ENCODE peak calls at places on chromosomes 2 and 18, in nine cellular contexts. D, Q, B, U, K, O, Z, A and Y are unnamed samples.

GRCh38 chr18:28365406-28365805 is 188.5 kb upstream of the CDH2 start:
- DNase-seq in D (no peak), Q (no peak), B (no peak), U (no peak), K (no peak), O (peak; percentile 1), Z (no peak), A (no peak), Y (no peak)

GRCh38 chr2:143601828-143602227 is 472.6 kb downstream of the ARHGAP15 start:
- DNase-seq in D (no peak), Q (no peak), B (no peak), U (no peak), K (no peak), O (no peak), Z (no peak), A (no peak), Y (no peak)

GRCh38 chr2:4168834-4169233 is 465.5 kb downstream of the DCDC2C start:
- DNase-seq in D (no peak), Q (no peak), B (no peak), U (no peak), K (no peak), O (no peak), Z (peak; percentile 13), A (no peak), Y (no peak)

GRCh38 chr2:45005261-45006002 is 3.8 kb downstream of the SIX2 start:
- DNase-seq in D (no peak), Q (no peak), B (no peak), U (no peak), K (no peak), O (no peak), Z (no peak), A (peak; percentile 21), Y (no peak)

GRCh38 chr2:187989925-187990623 is 301.6 kb upstream of the GULP1 start:
- DNase-seq in D (no peak), Q (no peak), B (no peak), U (no peak), K (no peak), O (no peak), Z (peak; percentile 60), A (peak; percentile 52), Y (no peak)

GRCh38 chr2:165357758-165358157 is 111.7 kb upstream of the CSRNP3 start:
- DNase-seq in D (no peak), Q (no peak), B (no peak), U (no peak), K (no peak), O (peak; percentile 74), Z (peak; percentile 20), A (no peak), Y (no peak)

GRCh38 chr2:71455741-71456569 is 2.6 kb downstream of the DYSF start:
- DNase-seq in D (peak; percentile 64), Q (no peak), B (peak; percentile 7), U (no peak), K (no peak), O (no peak), Z (peak; percentile 83), A (peak; percentile 90), Y (peak; percentile 64)

GRCh38 chr18:75261430-75262223 is 51.0 kb downstream of the TSHZ1 start:
- DNase-seq in D (no peak), Q (no peak), B (no peak), U (no peak), K (no peak), O (no peak), Z (no peak), A (no peak), Y (no peak)

GRCh38 chr2:20578895-20579825 is 71.7 kb downstream of the HS1BP3 start:
- DNase-seq in D (peak; percentile 92), Q (peak; percentile 93), B (no peak), U (no peak), K (no peak), O (peak; percentile 99), Z (peak; percentile 99), A (peak; percentile 21), Y (peak; percentile 89)

GRCh38 chr2:213188971-213189899 is 37.8 kb upstream of the IKZF2 start:
- DNase-seq in D (no peak), Q (no peak), B (no peak), U (no peak), K (no peak), O (peak; percentile 52), Z (peak; percentile 95), A (peak; percentile 49), Y (no peak)

GRCh38 chr2:236434593-236434992 is 135.0 kb upstream of the ACKR3 start:
- DNase-seq in D (no peak), Q (no peak), B (no peak), U (no peak), K (no peak), O (no peak), Z (no peak), A (no peak), Y (no peak)

GRCh38 chr2:69734040-69734611 is 7.8 kb upstream of the ANXA4 start:
- DNase-seq in D (no peak), Q (peak; percentile 58), B (no peak), U (no peak), K (no peak), O (no peak), Z (no peak), A (no peak), Y (no peak)

GRCh38 chr2:234555616-234556249 is 58.9 kb upstream of the ARL4C start:
- DNase-seq in D (no peak), Q (no peak), B (no peak), U (no peak), K (no peak), O (peak; percentile 48), Z (no peak), A (no peak), Y (no peak)

GRCh38 chr2:205193829-205194228 is 488.5 kb upstream of the NRP2 start:
- DNase-seq in D (no peak), Q (no peak), B (no peak), U (no peak), K (no peak), O (no peak), Z (peak; percentile 26), A (no peak), Y (no peak)

GRCh38 chr2:162608901-162609300 is 229.7 kb downstream of the KCNH7 start:
- DNase-seq in D (no peak), Q (no peak), B (no peak), U (no peak), K (no peak), O (no peak), Z (no peak), A (no peak), Y (no peak)

GRCh38 chr2:61640406-61640805 is 102.2 kb upstream of the XPO1 start:
- DNase-seq in D (no peak), Q (no peak), B (no peak), U (no peak), K (no peak), O (peak; percentile 10), Z (peak; percentile 94), A (no peak), Y (no peak)

GRCh38 chr2:102432386-102432785 is 9.4 kb downstream of the IL18RAP start:
- DNase-seq in D (no peak), Q (no peak), B (no peak), U (no peak), K (no peak), O (no peak), Z (no peak), A (no peak), Y (no peak)
- H3K4me1 ChIP-seq in D (no peaks in the 10 kb centered on the region), Q (no peaks in the 10 kb centered on the region), B (no peaks in the 10 kb centered on the region), U (no peaks in the 10 kb centered on the region), K (no peaks in the 10 kb centered on the region), O (no peaks in the 10 kb centered on the region), Z (no peaks in the 10 kb centered on the region), A (no peaks in the 10 kb centered on the region), Y (peaks cover 6% of the 10 kb centered on the region)

DNA sequence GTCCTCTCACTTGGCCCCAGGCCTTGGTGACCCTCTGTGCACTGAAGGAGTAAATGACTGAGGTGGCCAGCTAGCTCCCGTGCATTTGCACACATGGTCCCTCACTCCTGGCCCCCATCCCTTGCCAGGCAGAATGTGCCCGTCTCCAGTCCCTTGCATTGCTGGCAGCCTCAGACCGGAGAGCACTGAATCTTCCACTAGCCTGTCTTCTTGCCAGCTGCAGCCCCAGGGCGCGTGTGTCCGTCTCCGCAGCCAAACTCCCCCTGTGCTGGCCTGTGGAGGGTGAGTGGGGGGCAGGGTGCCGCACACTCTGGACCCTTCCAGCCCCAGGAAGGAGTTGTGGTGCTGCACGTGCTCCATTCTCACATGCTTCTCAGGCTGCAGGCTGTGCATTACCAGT is 35.9 kb downstream of the INPP4A start:
- DNase-seq in D (no peak), Q (no peak), B (no peak), U (no peak), K (no peak), O (no peak), Z (no peak), A (no peak), Y (no peak)
- H3K4me1 ChIP-seq in D (peaks cover 53% of the 10 kb centered on the region), Q (peaks cover 9% of the 10 kb centered on the region), B (peaks cover 26% of the 10 kb centered on the region), U (peaks cover 49% of the 10 kb centered on the region), K (peaks cover 99% of the 10 kb centered on the region), O (peaks cover 10% of the 10 kb centered on the region), Z (peaks cover 26% of the 10 kb centered on the region), A (peaks cover 13% of the 10 kb centered on the region), Y (peaks cover 40% of the 10 kb centered on the region)

DNA sequence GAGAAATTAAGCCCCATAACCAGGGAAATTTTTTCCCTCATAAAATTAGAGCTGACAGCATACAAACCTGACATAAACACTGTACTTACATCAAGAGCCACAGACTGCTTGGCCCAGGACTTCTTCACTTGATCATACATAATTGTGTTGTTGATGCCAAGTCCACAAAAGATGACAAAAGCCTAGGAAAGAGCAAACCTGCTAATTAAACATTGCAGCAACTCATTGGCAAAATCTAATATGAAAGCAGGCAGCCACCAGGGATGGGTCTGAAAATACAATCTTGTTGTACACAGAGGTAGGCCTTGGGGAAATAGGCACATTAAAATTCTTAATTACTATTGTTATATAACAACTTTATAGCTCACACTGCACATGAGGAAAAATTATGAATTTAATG is 255.8 kb downstream of the PDE11A start:
- DNase-seq in D (no peak), Q (no peak), B (no peak), U (no peak), K (no peak), O (no peak), Z (no peak), A (no peak), Y (no peak)
- H3K4me1 ChIP-seq in D (no peaks in the 10 kb centered on the region), Q (no peaks in the 10 kb centered on the region), B (no peaks in the 10 kb centered on the region), U (no peaks in the 10 kb centered on the region), K (no peaks in the 10 kb centered on the region), O (no peaks in the 10 kb centered on the region), Z (no peaks in the 10 kb centered on the region), A (no peaks in the 10 kb centered on the region), Y (no peaks in the 10 kb centered on the region)

GRCh38 chr2:68478688-68479087 is 11.3 kb downstream of the APLF start:
- DNase-seq in D (no peak), Q (no peak), B (no peak), U (no peak), K (no peak), O (no peak), Z (peak; percentile 74), A (no peak), Y (no peak)

GRCh38 chr2:68483011-68483410 is 15.6 kb downstream of the APLF start:
- DNase-seq in D (no peak), Q (no peak), B (no peak), U (no peak), K (no peak), O (no peak), Z (peak; percentile 77), A (no peak), Y (no peak)

GRCh38 chr2:68487773-68488355 is 20.5 kb downstream of the APLF start:
- DNase-seq in D (no peak), Q (no peak), B (peak; percentile 56), U (no peak), K (no peak), O (peak; percentile 53), Z (no peak), A (no peak), Y (no peak)

GRCh38 chr2:68476454-68476853 is 9.1 kb downstream of the APLF start:
- DNase-seq in D (no peak), Q (no peak), B (no peak), U (no peak), K (no peak), O (no peak), Z (no peak), A (no peak), Y (no peak)

GRCh38 chr2:68482296-68482695 is 14.9 kb downstream of the APLF start:
- DNase-seq in D (no peak), Q (no peak), B (no peak), U (no peak), K (no peak), O (no peak), Z (no peak), A (no peak), Y (no peak)
- H3K4me1 ChIP-seq in D (no peaks in the 10 kb centered on the region), Q (no peaks in the 10 kb centered on the region), B (no peaks in the 10 kb centered on the region), U (no peaks in the 10 kb centered on the region), K (no peaks in the 10 kb centered on the region), O (peaks cover 3% of the 10 kb centered on the region), Z (peaks cover 8% of the 10 kb centered on the region), A (peaks cover 11% of the 10 kb centered on the region), Y (no peaks in the 10 kb centered on the region)